ENCODE peak calls at places on chromosomes 5 and 9, in seven cellular contexts. T is pancreas, C is nephron progenitor cell, J is brain microvascular endothelial cell, V is prostate gland, U is lower leg skin, M is hepatocyte. Y is an unnamed sample.
A peak's percentile ranks its signal among the peaks of the same experiment; 100 is the strongest.

GRCh38 chr5:100517301-100517974 is 17.7 kb upstream of the FAM174A start:
- DNase-seq in T (no peak), C (no peak), J (no peak), V (no peak), U (peak; percentile 86), M (no peak), Y (no peak)

GRCh38 chr5:45796959-45797553 is 100.9 kb upstream of the HCN1 start:
- DNase-seq in T (no peak), C (no peak), J (no peak), V (no peak), U (no peak), M (no peak), Y (no peak)

GRCh38 chr5:179497636-179498365 is 52.6 kb upstream of the RUFY1 start:
- DNase-seq in T (no peak), C (no peak), J (no peak), V (no peak), U (no peak), M (no peak), Y (no peak)

GRCh38 chr9:16928179-16928945 is 57.9 kb upstream of the BNC2 start:
- DNase-seq in T (no peak), C (no peak), J (peak; percentile 38), V (no peak), U (no peak), M (no peak), Y (no peak)

GRCh38 chr5:4093970-4094369 is 498.3 kb downstream of the IRX1 start:
- DNase-seq in T (no peak), C (no peak), J (no peak), V (no peak), U (no peak), M (no peak), Y (no peak)

GRCh38 chr5:139482050-139482889 is at the start of gene STING1:
- DNase-seq in T (peak; percentile 48), C (no peak), J (peak; percentile 94), V (peak; percentile 89), U (peak; percentile 97), M (peak; percentile 86), Y (peak; percentile 71)

GRCh38 chr9:17402309-17402708 is 176.6 kb upstream of the SH3GL2 start:
- DNase-seq in T (no peak), C (no peak), J (peak; percentile 4), V (no peak), U (no peak), M (no peak), Y (no peak)

GRCh38 chr5:10636363-10637142 is 72.7 kb downstream of the ANKRD33B start:
- DNase-seq in T (no peak), C (no peak), J (no peak), V (no peak), U (peak; percentile 61), M (no peak), Y (no peak)

GRCh38 chr5:141780240-141780951 is 97.8 kb downstream of the PCDH1 start:
- DNase-seq in T (no peak), C (no peak), J (no peak), V (no peak), U (no peak), M (no peak), Y (no peak)

GRCh38 chr5:83925321-83925877 is 204.7 kb upstream of the HAPLN1 start:
- DNase-seq in T (no peak), C (no peak), J (peak; percentile 79), V (no peak), U (no peak), M (no peak), Y (no peak)

GRCh38 chr5:125583291-125583690 is 836.9 kb upstream of the ZNF608 start:
- DNase-seq in T (no peak), C (no peak), J (no peak), V (no peak), U (no peak), M (no peak), Y (no peak)

GRCh38 chr9:126397056-126397455 is 70.4 kb downstream of the MVB12B start:
- DNase-seq in T (no peak), C (no peak), J (no peak), V (no peak), U (no peak), M (no peak), Y (no peak)

GRCh38 chr5:78698218-78698751 is 49.7 kb upstream of the LHFPL2 start:
- DNase-seq in T (no peak), C (no peak), J (peak; percentile 48), V (no peak), U (peak; percentile 88), M (no peak), Y (no peak)

GRCh38 chr5:142959683-142960308 is 189.6 kb downstream of the ARHGAP26 start:
- DNase-seq in T (no peak), C (no peak), J (no peak), V (no peak), U (no peak), M (no peak), Y (no peak)

GRCh38 chr5:123157797-123158528 is 68.9 kb downstream of the PRDM6 start:
- DNase-seq in T (no peak), C (no peak), J (peak; percentile 58), V (no peak), U (no peak), M (peak; percentile 63), Y (no peak)

GRCh38 chr9:23674016-23674585 is 151.9 kb downstream of the ELAVL2 start:
- DNase-seq in T (no peak), C (no peak), J (no peak), V (no peak), U (no peak), M (no peak), Y (no peak)

GRCh38 chr5:178115136-178115834 is 2.0 kb downstream of the N4BP3 start:
- DNase-seq in T (no peak), C (no peak), J (no peak), V (no peak), U (no peak), M (no peak), Y (no peak)

GRCh38 chr9:92236915-92237314 is 56.6 kb downstream of the IARS1 start:
- DNase-seq in T (no peak), C (no peak), J (no peak), V (no peak), U (no peak), M (no peak), Y (no peak)

GRCh38 chr9:92242779-92243136 is 50.7 kb downstream of the IARS1 start:
- DNase-seq in T (no peak), C (no peak), J (no peak), V (no peak), U (no peak), M (no peak), Y (no peak)

GRCh38 chr9:92245005-92245797 is 48.3 kb downstream of the IARS1 start:
- DNase-seq in T (no peak), C (no peak), J (peak; percentile 70), V (no peak), U (no peak), M (no peak), Y (no peak)

GRCh38 chr9:92247296-92247695 is 46.2 kb downstream of the IARS1 start:
- DNase-seq in T (no peak), C (no peak), J (peak; percentile 93), V (no peak), U (no peak), M (peak; percentile 61), Y (no peak)

DNA sequence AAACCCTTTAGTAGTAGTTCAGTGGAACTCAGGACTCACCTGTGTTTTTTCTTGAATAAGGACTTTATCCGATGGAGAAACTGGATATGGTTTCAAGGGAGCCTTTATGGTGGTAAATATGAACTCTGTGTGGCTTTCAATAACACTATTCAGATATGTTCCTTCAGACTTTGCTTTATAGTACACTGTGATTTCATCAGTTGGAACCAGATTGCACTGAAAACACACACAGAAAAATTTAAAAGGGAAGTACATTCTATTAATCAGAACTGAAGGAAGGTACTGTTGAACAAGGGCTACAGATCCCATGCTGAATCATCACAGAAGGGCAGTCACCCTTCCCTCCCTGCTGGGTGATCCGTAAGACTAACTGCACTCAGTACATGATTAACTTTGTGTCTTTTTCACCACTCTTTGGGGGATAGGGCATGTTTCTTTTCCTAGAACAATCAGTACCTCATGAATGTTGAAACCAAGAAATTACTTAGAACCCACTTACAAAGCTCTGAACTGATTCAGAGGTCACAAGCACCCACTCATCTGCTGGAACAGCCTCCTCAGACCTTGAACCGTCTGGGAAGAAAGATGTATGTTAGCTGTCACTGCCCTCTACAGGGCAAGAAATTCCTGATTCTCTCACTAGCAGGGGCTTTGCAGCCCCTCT is 51.2 kb downstream of the IARS1 start:
- DNase-seq in T (no peak), C (no peak), J (peak; percentile 85), V (no peak), U (no peak), M (peak; percentile 40), Y (no peak)
- TF ChIP-seq CTCF in T (no peak), C (peak; percentile 39), J (peak; percentile 76), V (no peak), U (no peak), M (peak; percentile 58), Y (no peak)

GRCh38 chr5:95823738-95824609 is 1.4 kb upstream of the GLRX start:
- DNase-seq in T (no peak), C (no peak), J (peak; percentile 91), V (no peak), U (peak; percentile 94), M (peak; percentile 89), Y (peak; percentile 78)
- TF ChIP-seq CTCF in T (no peak), C (no peak), J (no peak), V (no peak), U (no peak), M (no peak), Y (no peak)

GRCh38 chr9:133592731-133593409 is 16.3 kb downstream of the FAM163B start:
- DNase-seq in T (no peak), C (no peak), J (no peak), V (no peak), U (no peak), M (no peak), Y (no peak)
- TF ChIP-seq CTCF in T (no peak), C (no peak), J (peak; percentile 53), V (no peak), U (no peak), M (peak; percentile 16), Y (no peak)

GRCh38 chr5:39198080-39198479 is 21.3 kb downstream of the FYB1 start:
- DNase-seq in T (no peak), C (no peak), J (peak; percentile 56), V (no peak), U (no peak), M (peak; percentile 38), Y (no peak)

GRCh38 chr5:39200081-39200480 is 19.3 kb downstream of the FYB1 start:
- DNase-seq in T (no peak), C (no peak), J (no peak), V (no peak), U (peak; percentile 61), M (no peak), Y (no peak)

GRCh38 chr5:39197556-39197955 is 21.8 kb downstream of the FYB1 start:
- DNase-seq in T (no peak), C (no peak), J (no peak), V (no peak), U (peak; percentile 70), M (no peak), Y (no peak)

GRCh38 chr5:39201160-39201794 is 18.1 kb downstream of the FYB1 start:
- DNase-seq in T (no peak), C (no peak), J (no peak), V (no peak), U (no peak), M (no peak), Y (no peak)

DNA sequence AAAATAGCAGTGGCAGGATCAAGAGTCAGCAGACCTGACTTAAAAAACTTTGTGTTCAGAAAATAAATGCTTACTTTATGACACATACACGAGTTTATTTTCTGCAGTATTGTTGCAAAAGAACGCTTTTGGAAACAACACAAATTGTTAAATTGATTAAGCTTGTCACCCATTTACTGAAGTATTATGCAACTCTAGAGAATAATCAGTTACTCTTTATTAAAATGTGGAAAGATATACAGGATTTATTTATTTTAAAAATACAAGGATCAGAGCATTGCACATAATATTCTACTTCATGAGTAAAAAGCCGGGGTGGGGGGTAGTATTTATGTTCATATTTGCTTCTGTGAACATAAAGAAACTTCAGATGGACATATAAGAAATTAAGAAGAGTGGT is 20.0 kb downstream of the FYB1 start:
- DNase-seq in T (no peak), C (no peak), J (no peak), V (no peak), U (no peak), M (no peak), Y (no peak)
- TF ChIP-seq CTCF in T (no peak), C (no peak), J (no peak), V (no peak), U (no peak), M (no peak), Y (no peak)